ENCODE peak calls at places on chromosome 13, in eight cellular contexts. E is heart right ventricle; R is thoracic aorta; B is heart left ventricle; T is colonic mucosa; V is CD8-positive, alpha-beta T cell; Y is AG04450; M is hepatocyte. W is an unnamed sample. For H3K9me3 and H3K27me3, the result is how much of the 10 kb centered on the place peaks cover.

GRCh38 chr13:113636266-113636963 is 21.6 kb downstream of the ATP4B start:
- DNase-seq in E (no peak), R (no peak), B (no peak), T (no peak), V (peak), Y (no peak), M (no peak), W (no peak)

GRCh38 chr13:52949744-52950143 is 78.9 kb upstream of the OLFM4 start:
- DNase-seq in E (peak), R (no peak), B (no peak), T (no peak), V (no peak), Y (no peak), M (no peak), W (no peak)

GRCh38 chr13:22496803-22497508 is 683.8 kb upstream of the SGCG start:
- DNase-seq in E (no peak), R (no peak), B (no peak), T (no peak), V (no peak), Y (no peak), M (no peak), W (no peak)

GRCh38 chr13:36819811-36820140 is 754 bp downstream of the RFXAP start:
- DNase-seq in E (no peak), R (no peak), B (no peak), T (no peak), V (peak), Y (no peak), M (peak), W (peak)

GRCh38 chr13:72692884-72693514 is 34.4 kb downstream of the MZT1 start:
- DNase-seq in E (no peak), R (no peak), B (no peak), T (no peak), V (no peak), Y (no peak), M (no peak), W (no peak)

GRCh38 chr13:51323824-51324511 is 15.5 kb upstream of the SERPINE3 start:
- DNase-seq in E (no peak), R (no peak), B (no peak), T (no peak), V (no peak), Y (no peak), M (no peak), W (no peak)

GRCh38 chr13:86193281-86193680 is 394.1 kb upstream of the SLITRK6 start:
- DNase-seq in E (no peak), R (no peak), B (no peak), T (no peak), V (no peak), Y (no peak), M (peak), W (no peak)

GRCh38 chr13:113119166-113119821 is 3.3 kb upstream of the F10 start:
- DNase-seq in E (no peak), R (no peak), B (no peak), T (no peak), V (no peak), Y (no peak), M (no peak), W (no peak)

GRCh38 chr13:110561335-110562033 is at the start of gene RAB20:
- DNase-seq in E (peak), R (peak), B (peak), T (peak), V (peak), Y (peak), M (peak), W (peak)

GRCh38 chr13:42355118-42355840 is 83.3 kb downstream of the AKAP11 start:
- DNase-seq in E (no peak), R (no peak), B (no peak), T (no peak), V (peak), Y (no peak), M (no peak), W (peak)

GRCh38 chr13:29954082-29955043 is 103.9 kb upstream of the UBL3 start:
- DNase-seq in E (no peak), R (no peak), B (no peak), T (no peak), V (peak), Y (no peak), M (no peak), W (no peak)

GRCh38 chr13:47148543-47148942 is 251.7 kb upstream of the HTR2A start:
- DNase-seq in E (no peak), R (no peak), B (no peak), T (no peak), V (no peak), Y (no peak), M (no peak), W (no peak)

GRCh38 chr13:50303963-50304721 is 288.9 kb downstream of the KCNRG start:
- DNase-seq in E (no peak), R (no peak), B (no peak), T (no peak), V (no peak), Y (no peak), M (no peak), W (no peak)

GRCh38 chr13:36555151-36555986 is 118.5 kb upstream of the SERTM1 start:
- DNase-seq in E (no peak), R (no peak), B (no peak), T (no peak), V (no peak), Y (no peak), M (no peak), W (no peak)

GRCh38 chr13:91017669-91018053 is 329.8 kb upstream of the MIR17HG start:
- DNase-seq in E (no peak), R (no peak), B (no peak), T (no peak), V (no peak), Y (no peak), M (peak), W (peak)

GRCh38 chr13:76231522-76232167 is 595.5 kb downstream of the LMO7 start:
- DNase-seq in E (no peak), R (no peak), B (no peak), T (no peak), V (no peak), Y (no peak), M (no peak), W (no peak)

GRCh38 chr13:110984392-110984791 is 69.5 kb upstream of the ANKRD10 start:
- DNase-seq in E (no peak), R (no peak), B (no peak), T (no peak), V (no peak), Y (no peak), M (no peak), W (no peak)

GRCh38 chr13:32829269-32829668 is 187.0 kb upstream of the KL start:
- DNase-seq in E (no peak), R (no peak), B (no peak), T (no peak), V (no peak), Y (no peak), M (no peak), W (no peak)

DNA sequence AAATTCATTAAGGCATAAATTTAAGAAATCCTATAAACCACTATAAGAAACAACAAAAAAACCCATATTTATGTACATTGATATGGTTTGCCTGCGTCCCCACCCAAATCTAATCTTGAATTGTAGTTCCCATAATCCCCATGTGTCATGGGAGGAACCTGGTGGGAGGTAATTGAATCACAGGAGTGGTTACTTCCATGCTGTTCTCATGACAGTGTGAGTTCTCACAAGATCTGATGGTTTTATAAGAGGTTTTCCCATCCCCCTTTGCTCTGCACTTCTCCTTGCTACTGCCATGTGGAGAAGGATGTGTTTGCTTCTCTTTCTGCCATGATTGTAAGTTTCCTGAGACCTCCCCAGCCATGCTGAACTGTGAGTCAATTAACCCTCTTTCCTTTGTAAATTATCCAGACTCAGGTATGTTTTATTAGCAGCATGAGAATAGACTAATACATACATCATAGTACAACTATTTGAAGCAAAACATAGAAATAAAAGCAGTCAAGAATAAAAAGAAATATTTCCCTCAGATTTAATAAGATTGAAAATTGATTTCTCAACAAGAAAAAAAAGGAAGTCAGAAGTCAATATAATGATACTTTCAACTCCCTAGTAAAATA is 209.0 kb upstream of the GPC6 start:
- DNase-seq in E (no peak), R (no peak), B (no peak), T (no peak), V (no peak), Y (no peak), M (no peak), W (no peak)
- H3K9me3 ChIP-seq in E (under half), R (under half), B (half or more), T (under half), V (under half), Y (under half), M (under half), W (under half)

GRCh38 chr13:49217962-49218492 is 2.1 kb upstream of the MLNR start:
- DNase-seq in E (no peak), R (no peak), B (no peak), T (no peak), V (no peak), Y (no peak), M (no peak), W (no peak)

GRCh38 chr13:49219647-49220034 is 497 bp upstream of the MLNR start:
- DNase-seq in E (no peak), R (no peak), B (no peak), T (no peak), V (no peak), Y (no peak), M (no peak), W (no peak)

GRCh38 chr13:49218493-49219051 is 1.6 kb upstream of the MLNR start:
- DNase-seq in E (no peak), R (no peak), B (no peak), T (no peak), V (no peak), Y (no peak), M (no peak), W (no peak)

GRCh38 chr13:49220856-49221614 is 897 bp downstream of the MLNR start:
- DNase-seq in E (peak), R (no peak), B (no peak), T (no peak), V (no peak), Y (no peak), M (no peak), W (peak)

GRCh38 chr13:49220035-49220855 is at the start of gene MLNR:
- DNase-seq in E (peak), R (no peak), B (no peak), T (peak), V (peak), Y (no peak), M (peak), W (peak)
- H3K4me3 ChIP-seq in E (peak), R (peak), B (peak), T (peak), V (peak), Y (peak), M (peak), W (peak)

DNA sequence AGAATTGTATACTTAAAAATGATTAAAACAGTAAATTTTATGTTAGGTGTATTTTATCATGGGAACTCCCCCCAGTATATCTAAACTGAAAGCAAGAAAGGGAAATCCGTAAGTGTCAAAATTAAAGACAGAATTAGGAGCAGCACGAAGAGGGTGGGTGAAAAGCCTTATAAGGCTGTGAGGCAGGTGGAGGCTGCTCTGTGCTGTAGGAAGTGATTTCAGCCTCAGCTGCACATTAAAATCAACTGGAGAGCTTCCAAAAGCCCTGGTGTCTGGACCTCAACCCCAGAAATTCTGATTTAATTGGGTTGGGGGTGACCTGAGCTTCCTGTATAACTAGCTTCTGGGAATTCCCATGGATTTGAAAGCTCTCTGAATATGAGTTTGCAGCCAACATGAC is 242.3 kb upstream of the TMTC4 start:
- DNase-seq in E (no peak), R (no peak), B (no peak), T (no peak), V (no peak), Y (no peak), M (no peak), W (no peak)
- H3K27me3 ChIP-seq in E (under half), R (under half), B (under half), T (under half), V (under half), Y (under half), M (under half), W (under half)

GRCh38 chr13:31797154-31797775 is 57.9 kb downstream of the RXFP2 start:
- DNase-seq in E (no peak), R (no peak), B (no peak), T (no peak), V (no peak), Y (peak), M (peak), W (no peak)

GRCh38 chr13:31790992-31791391 is 51.7 kb downstream of the RXFP2 start:
- DNase-seq in E (no peak), R (no peak), B (no peak), T (no peak), V (no peak), Y (no peak), M (no peak), W (peak)

GRCh38 chr13:31798189-31798588 is 58.9 kb downstream of the RXFP2 start:
- DNase-seq in E (no peak), R (no peak), B (no peak), T (no peak), V (no peak), Y (no peak), M (no peak), W (no peak)

GRCh38 chr13:31794452-31794851 is 55.1 kb downstream of the RXFP2 start:
- DNase-seq in E (no peak), R (no peak), B (no peak), T (no peak), V (no peak), Y (no peak), M (peak), W (no peak)

DNA sequence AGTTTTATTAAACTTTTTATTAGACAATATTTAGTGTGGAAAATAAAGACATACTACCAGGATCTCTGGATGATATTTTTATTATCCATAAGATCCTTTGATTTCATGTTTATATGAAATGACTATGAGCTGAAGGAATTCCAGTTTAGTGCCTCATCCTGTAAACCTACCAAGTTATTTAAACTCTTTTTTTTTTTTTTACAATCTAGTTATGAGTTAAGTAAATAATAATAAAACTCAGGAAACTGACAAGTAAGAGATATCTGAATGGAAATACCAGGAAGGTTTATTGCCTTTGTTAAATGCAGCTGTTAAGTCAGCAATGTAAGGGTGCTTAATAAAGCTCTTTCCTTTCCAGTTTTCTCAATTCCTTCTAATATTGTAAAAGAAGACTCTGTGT is 53.9 kb downstream of the RXFP2 start:
- DNase-seq in E (no peak), R (no peak), B (no peak), T (no peak), V (no peak), Y (peak), M (no peak), W (no peak)
- H3K9me3 ChIP-seq in E (under half), R (under half), B (under half), T (under half), V (under half), Y (under half), M (under half), W (under half)

DNA sequence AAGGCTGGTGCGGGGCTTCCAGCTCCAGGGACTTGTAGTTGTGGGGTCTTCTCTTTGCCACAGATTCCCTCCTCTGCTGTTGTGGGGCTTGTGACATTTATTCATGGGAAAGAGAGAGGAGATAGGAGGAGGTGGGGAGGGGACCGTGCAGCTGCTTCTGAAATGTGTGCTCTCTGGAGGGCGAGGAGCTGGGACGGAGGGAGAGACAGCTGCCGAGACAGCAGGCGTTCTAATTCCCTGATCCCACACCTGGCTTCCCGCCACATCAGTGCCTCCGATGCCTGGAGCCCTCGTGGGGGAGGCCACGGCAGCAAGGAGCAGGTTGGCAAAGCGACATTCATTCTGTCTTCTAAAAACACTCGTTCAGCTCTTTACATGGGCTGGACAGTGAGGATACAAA is 164.4 kb downstream of the USP12 start:
- DNase-seq in E (no peak), R (no peak), B (no peak), T (peak), V (no peak), Y (no peak), M (no peak), W (no peak)
- H3K4me3 ChIP-seq in E (peak), R (peak), B (peak), T (peak), V (no peak), Y (peak), M (no peak), W (no peak)

DNA sequence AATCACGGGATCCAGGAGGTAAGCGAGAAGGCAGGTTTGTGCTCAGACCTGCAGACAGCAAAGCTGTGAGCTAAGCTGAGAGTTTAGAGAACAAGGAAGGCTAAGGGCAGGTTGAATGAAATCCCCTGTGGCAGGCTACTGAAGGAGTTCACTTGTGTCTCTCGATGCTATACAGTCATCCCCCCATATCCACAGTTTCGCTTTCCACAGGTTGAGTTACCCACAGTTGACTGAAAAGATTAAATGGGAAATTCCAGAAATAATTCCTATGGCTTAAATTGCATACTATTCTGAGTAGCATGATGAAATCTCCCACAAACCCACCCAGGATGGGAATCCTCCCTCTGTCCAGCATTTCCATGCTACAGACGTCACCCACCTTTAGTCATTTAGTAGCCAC is 49.6 kb downstream of the ABCC4 start:
- DNase-seq in E (no peak), R (no peak), B (no peak), T (no peak), V (no peak), Y (no peak), M (no peak), W (no peak)
- H3K27me3 ChIP-seq in E (under half), R (under half), B (under half), T (under half), V (under half), Y (under half), M (under half), W (under half)

DNA sequence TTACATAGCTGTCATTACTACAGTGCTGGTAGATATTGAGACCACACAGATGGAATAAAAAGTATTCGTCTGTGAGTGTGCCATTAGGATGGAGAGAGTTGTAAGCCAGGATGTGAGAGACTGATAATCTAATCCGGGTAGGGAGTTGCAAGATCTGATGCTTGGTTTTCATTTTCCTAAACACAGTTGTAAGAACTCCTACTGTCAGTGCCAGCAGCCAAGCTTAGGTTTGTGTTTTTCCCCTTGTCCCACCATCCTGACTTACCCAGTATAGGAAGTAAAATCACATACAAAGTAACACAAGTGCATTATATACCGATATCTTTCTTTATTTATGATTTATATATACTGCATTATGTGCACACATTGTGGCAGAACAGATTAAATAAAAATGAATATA is 726.4 kb upstream of the PCDH20 start:
- DNase-seq in E (no peak), R (no peak), B (no peak), T (no peak), V (no peak), Y (no peak), M (no peak), W (no peak)
- H3K9me3 ChIP-seq in E (under half), R (under half), B (under half), T (under half), V (under half), Y (under half), M (under half), W (under half)

GRCh38 chr13:25169951-25170553 is 2.0 kb downstream of the AMER2 start:
- DNase-seq in E (no peak), R (no peak), B (no peak), T (no peak), V (no peak), Y (no peak), M (no peak), W (no peak)
- H3K4me3 ChIP-seq in E (no peak), R (no peak), B (no peak), T (no peak), V (no peak), Y (no peak), M (peak), W (no peak)

DNA sequence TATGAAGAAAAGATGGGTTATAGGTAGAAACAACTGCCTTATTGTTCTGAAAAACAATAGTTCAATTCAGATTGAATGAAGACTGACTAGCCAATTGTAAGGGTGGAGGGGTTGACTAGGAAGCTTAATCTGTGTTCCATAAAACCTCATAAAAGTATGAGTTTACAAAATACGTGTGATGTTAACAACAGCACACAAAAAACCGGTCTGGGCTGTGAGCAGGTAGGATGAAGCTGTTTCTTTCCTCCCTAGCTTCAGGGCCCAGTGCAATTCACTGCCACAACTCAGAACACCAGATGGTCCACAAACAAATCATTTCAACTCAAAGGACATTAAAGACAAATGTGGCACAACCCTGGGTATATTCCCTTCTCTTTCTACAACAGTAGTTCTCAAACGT is 3.2 kb downstream of the OXGR1 start:
- DNase-seq in E (no peak), R (no peak), B (no peak), T (peak), V (no peak), Y (no peak), M (no peak), W (no peak)
- H3K27me3 ChIP-seq in E (under half), R (under half), B (under half), T (under half), V (under half), Y (under half), M (under half), W (under half)